ENCODE peak calls at places on chromosomes 3 and 15, in seven cellular contexts. One of them, this sample, is unnamed.

GRCh38 chr3:102174312-102174712 is 260.5 kb upstream of the ZPLD1 start:
- DNase-seq in activated gamma-delta T cell treated with Interleukin-2 at 50 U/mL for 16 hours: no peak
- DNase-seq in sigmoid colon: no peak
- DNase-seq in GM03348: no peak
- DNase-seq in A172: no peak
- DNase-seq in stimulated activated CD4-positive, alpha-beta T cell treated with anti-CD3 and anti-CD28 coated beads, TNF-alpha, amount 100 ng/mL, for 1 hour: no peak
- DNase-seq in mesothelial cell of epicardium: no peak
- DNase-seq in this sample: no peak

GRCh38 chr3:155102329-155102728 is 22.2 kb downstream of the MME start:
- DNase-seq in activated gamma-delta T cell treated with Interleukin-2 at 50 U/mL for 16 hours: no peak
- DNase-seq in sigmoid colon: no peak
- DNase-seq in GM03348: peak
- DNase-seq in A172: peak
- DNase-seq in stimulated activated CD4-positive, alpha-beta T cell treated with anti-CD3 and anti-CD28 coated beads, TNF-alpha, amount 100 ng/mL, for 1 hour: no peak
- DNase-seq in mesothelial cell of epicardium: no peak
- DNase-seq in this sample: no peak

GRCh38 chr3:113194747-113195400 is 16.5 kb upstream of the BOC start:
- DNase-seq in activated gamma-delta T cell treated with Interleukin-2 at 50 U/mL for 16 hours: no peak
- DNase-seq in sigmoid colon: no peak
- DNase-seq in GM03348: no peak
- DNase-seq in A172: no peak
- DNase-seq in stimulated activated CD4-positive, alpha-beta T cell treated with anti-CD3 and anti-CD28 coated beads, TNF-alpha, amount 100 ng/mL, for 1 hour: no peak
- DNase-seq in mesothelial cell of epicardium: no peak
- DNase-seq in this sample: no peak

GRCh38 chr3:25768851-25769250 is 14.4 kb downstream of the NGLY1 start:
- DNase-seq in activated gamma-delta T cell treated with Interleukin-2 at 50 U/mL for 16 hours: no peak
- DNase-seq in sigmoid colon: no peak
- DNase-seq in GM03348: no peak
- DNase-seq in A172: no peak
- DNase-seq in stimulated activated CD4-positive, alpha-beta T cell treated with anti-CD3 and anti-CD28 coated beads, TNF-alpha, amount 100 ng/mL, for 1 hour: no peak
- DNase-seq in mesothelial cell of epicardium: no peak
- DNase-seq in this sample: no peak

GRCh38 chr3:184639351-184639750 is 72.5 kb downstream of the MAGEF1 start:
- DNase-seq in activated gamma-delta T cell treated with Interleukin-2 at 50 U/mL for 16 hours: no peak
- DNase-seq in sigmoid colon: no peak
- DNase-seq in GM03348: no peak
- DNase-seq in A172: no peak
- DNase-seq in stimulated activated CD4-positive, alpha-beta T cell treated with anti-CD3 and anti-CD28 coated beads, TNF-alpha, amount 100 ng/mL, for 1 hour: no peak
- DNase-seq in mesothelial cell of epicardium: no peak
- DNase-seq in this sample: no peak

GRCh38 chr3:2770451-2770850 is 339.7 kb downstream of the IL5RA start:
- DNase-seq in activated gamma-delta T cell treated with Interleukin-2 at 50 U/mL for 16 hours: no peak
- DNase-seq in sigmoid colon: no peak
- DNase-seq in GM03348: no peak
- DNase-seq in A172: no peak
- DNase-seq in stimulated activated CD4-positive, alpha-beta T cell treated with anti-CD3 and anti-CD28 coated beads, TNF-alpha, amount 100 ng/mL, for 1 hour: no peak
- DNase-seq in mesothelial cell of epicardium: no peak
- DNase-seq in this sample: no peak

GRCh38 chr3:49533786-49534519 is 20.3 kb upstream of the BSN start:
- DNase-seq in activated gamma-delta T cell treated with Interleukin-2 at 50 U/mL for 16 hours: no peak
- DNase-seq in sigmoid colon: peak
- DNase-seq in GM03348: no peak
- DNase-seq in A172: no peak
- DNase-seq in stimulated activated CD4-positive, alpha-beta T cell treated with anti-CD3 and anti-CD28 coated beads, TNF-alpha, amount 100 ng/mL, for 1 hour: no peak
- DNase-seq in mesothelial cell of epicardium: no peak
- DNase-seq in this sample: no peak

GRCh38 chr15:78004919-78005634 is 72.4 kb downstream of the TBC1D2B start:
- DNase-seq in activated gamma-delta T cell treated with Interleukin-2 at 50 U/mL for 16 hours: no peak
- DNase-seq in sigmoid colon: peak
- DNase-seq in GM03348: peak
- DNase-seq in A172: peak
- DNase-seq in stimulated activated CD4-positive, alpha-beta T cell treated with anti-CD3 and anti-CD28 coated beads, TNF-alpha, amount 100 ng/mL, for 1 hour: no peak
- DNase-seq in mesothelial cell of epicardium: no peak
- DNase-seq in this sample: no peak

GRCh38 chr3:197504239-197505191 is 51.3 kb downstream of the BDH1 start:
- DNase-seq in activated gamma-delta T cell treated with Interleukin-2 at 50 U/mL for 16 hours: no peak
- DNase-seq in sigmoid colon: no peak
- DNase-seq in GM03348: no peak
- DNase-seq in A172: no peak
- DNase-seq in stimulated activated CD4-positive, alpha-beta T cell treated with anti-CD3 and anti-CD28 coated beads, TNF-alpha, amount 100 ng/mL, for 1 hour: no peak
- DNase-seq in mesothelial cell of epicardium: no peak
- DNase-seq in this sample: no peak

GRCh38 chr3:18634451-18634850 is 209.3 kb upstream of the SATB1 start:
- DNase-seq in activated gamma-delta T cell treated with Interleukin-2 at 50 U/mL for 16 hours: no peak
- DNase-seq in sigmoid colon: no peak
- DNase-seq in GM03348: no peak
- DNase-seq in A172: no peak
- DNase-seq in stimulated activated CD4-positive, alpha-beta T cell treated with anti-CD3 and anti-CD28 coated beads, TNF-alpha, amount 100 ng/mL, for 1 hour: no peak
- DNase-seq in mesothelial cell of epicardium: no peak
- DNase-seq in this sample: no peak

GRCh38 chr3:71838406-71838805 is 53.5 kb upstream of the PROK2 start:
- DNase-seq in activated gamma-delta T cell treated with Interleukin-2 at 50 U/mL for 16 hours: no peak
- DNase-seq in sigmoid colon: no peak
- DNase-seq in GM03348: no peak
- DNase-seq in A172: no peak
- DNase-seq in stimulated activated CD4-positive, alpha-beta T cell treated with anti-CD3 and anti-CD28 coated beads, TNF-alpha, amount 100 ng/mL, for 1 hour: no peak
- DNase-seq in mesothelial cell of epicardium: no peak
- DNase-seq in this sample: no peak

GRCh38 chr3:152865675-152866074 is 30.7 kb downstream of the P2RY1 start:
- DNase-seq in activated gamma-delta T cell treated with Interleukin-2 at 50 U/mL for 16 hours: no peak
- DNase-seq in sigmoid colon: no peak
- DNase-seq in GM03348: no peak
- DNase-seq in A172: no peak
- DNase-seq in stimulated activated CD4-positive, alpha-beta T cell treated with anti-CD3 and anti-CD28 coated beads, TNF-alpha, amount 100 ng/mL, for 1 hour: no peak
- DNase-seq in mesothelial cell of epicardium: no peak
- DNase-seq in this sample: no peak

GRCh38 chr3:30747771-30748281 is 141.4 kb downstream of the TGFBR2 start:
- DNase-seq in activated gamma-delta T cell treated with Interleukin-2 at 50 U/mL for 16 hours: no peak
- DNase-seq in sigmoid colon: no peak
- DNase-seq in GM03348: peak
- DNase-seq in A172: peak
- DNase-seq in stimulated activated CD4-positive, alpha-beta T cell treated with anti-CD3 and anti-CD28 coated beads, TNF-alpha, amount 100 ng/mL, for 1 hour: no peak
- DNase-seq in mesothelial cell of epicardium: no peak
- DNase-seq in this sample: no peak

GRCh38 chr3:25156526-25157075 is 271.5 kb upstream of the RARB start:
- DNase-seq in activated gamma-delta T cell treated with Interleukin-2 at 50 U/mL for 16 hours: no peak
- DNase-seq in sigmoid colon: no peak
- DNase-seq in GM03348: peak
- DNase-seq in A172: peak
- DNase-seq in stimulated activated CD4-positive, alpha-beta T cell treated with anti-CD3 and anti-CD28 coated beads, TNF-alpha, amount 100 ng/mL, for 1 hour: no peak
- DNase-seq in mesothelial cell of epicardium: no peak
- DNase-seq in this sample: no peak

GRCh38 chr15:48233246-48233645 is 27.1 kb downstream of the SLC12A1 start:
- DNase-seq in activated gamma-delta T cell treated with Interleukin-2 at 50 U/mL for 16 hours: no peak
- DNase-seq in sigmoid colon: no peak
- DNase-seq in GM03348: no peak
- DNase-seq in A172: no peak
- DNase-seq in stimulated activated CD4-positive, alpha-beta T cell treated with anti-CD3 and anti-CD28 coated beads, TNF-alpha, amount 100 ng/mL, for 1 hour: no peak
- DNase-seq in mesothelial cell of epicardium: no peak
- DNase-seq in this sample: no peak

GRCh38 chr15:35399901-35400300 is 146.1 kb downstream of the DPH6 start:
- DNase-seq in activated gamma-delta T cell treated with Interleukin-2 at 50 U/mL for 16 hours: no peak
- DNase-seq in sigmoid colon: no peak
- DNase-seq in GM03348: peak
- DNase-seq in A172: no peak
- DNase-seq in stimulated activated CD4-positive, alpha-beta T cell treated with anti-CD3 and anti-CD28 coated beads, TNF-alpha, amount 100 ng/mL, for 1 hour: no peak
- DNase-seq in mesothelial cell of epicardium: no peak
- DNase-seq in this sample: no peak

GRCh38 chr3:127652246-127652995 is 20.3 kb upstream of the ABTB1 start:
- DNase-seq in activated gamma-delta T cell treated with Interleukin-2 at 50 U/mL for 16 hours: no peak
- DNase-seq in sigmoid colon: peak
- DNase-seq in GM03348: peak
- DNase-seq in A172: peak
- DNase-seq in stimulated activated CD4-positive, alpha-beta T cell treated with anti-CD3 and anti-CD28 coated beads, TNF-alpha, amount 100 ng/mL, for 1 hour: no peak
- DNase-seq in mesothelial cell of epicardium: peak
- DNase-seq in this sample: no peak

GRCh38 chr3:31777092-31777491 is 204.0 kb downstream of the OSBPL10 start:
- DNase-seq in activated gamma-delta T cell treated with Interleukin-2 at 50 U/mL for 16 hours: no peak
- DNase-seq in sigmoid colon: no peak
- DNase-seq in GM03348: no peak
- DNase-seq in A172: peak
- DNase-seq in stimulated activated CD4-positive, alpha-beta T cell treated with anti-CD3 and anti-CD28 coated beads, TNF-alpha, amount 100 ng/mL, for 1 hour: no peak
- DNase-seq in mesothelial cell of epicardium: no peak
- DNase-seq in this sample: no peak

GRCh38 chr3:150252462-150252861 is 155.6 kb upstream of the TSC22D2 start:
- DNase-seq in activated gamma-delta T cell treated with Interleukin-2 at 50 U/mL for 16 hours: no peak
- DNase-seq in sigmoid colon: no peak
- DNase-seq in GM03348: no peak
- DNase-seq in A172: no peak
- DNase-seq in stimulated activated CD4-positive, alpha-beta T cell treated with anti-CD3 and anti-CD28 coated beads, TNF-alpha, amount 100 ng/mL, for 1 hour: no peak
- DNase-seq in mesothelial cell of epicardium: no peak
- DNase-seq in this sample: no peak

GRCh38 chr15:61243984-61244593 is 15.0 kb upstream of the RORA start:
- DNase-seq in activated gamma-delta T cell treated with Interleukin-2 at 50 U/mL for 16 hours: no peak
- DNase-seq in sigmoid colon: no peak
- DNase-seq in GM03348: no peak
- DNase-seq in A172: no peak
- DNase-seq in stimulated activated CD4-positive, alpha-beta T cell treated with anti-CD3 and anti-CD28 coated beads, TNF-alpha, amount 100 ng/mL, for 1 hour: no peak
- DNase-seq in mesothelial cell of epicardium: no peak
- DNase-seq in this sample: no peak

GRCh38 chr3:143831208-143831607 is 17.1 kb downstream of the SLC9A9 start:
- DNase-seq in activated gamma-delta T cell treated with Interleukin-2 at 50 U/mL for 16 hours: no peak
- DNase-seq in sigmoid colon: no peak
- DNase-seq in GM03348: peak
- DNase-seq in A172: peak
- DNase-seq in stimulated activated CD4-positive, alpha-beta T cell treated with anti-CD3 and anti-CD28 coated beads, TNF-alpha, amount 100 ng/mL, for 1 hour: no peak
- DNase-seq in mesothelial cell of epicardium: no peak
- DNase-seq in this sample: no peak

GRCh38 chr15:35168464-35168863 is 83.4 kb upstream of the NANOGP8 start:
- DNase-seq in activated gamma-delta T cell treated with Interleukin-2 at 50 U/mL for 16 hours: no peak
- DNase-seq in sigmoid colon: no peak
- DNase-seq in GM03348: peak
- DNase-seq in A172: peak
- DNase-seq in stimulated activated CD4-positive, alpha-beta T cell treated with anti-CD3 and anti-CD28 coated beads, TNF-alpha, amount 100 ng/mL, for 1 hour: no peak
- DNase-seq in mesothelial cell of epicardium: no peak
- DNase-seq in this sample: no peak

This sample was measured in activated T-helper 1 cell treated with anti-CD3 and anti-CD28 coated beads, Interleukin-2, amount 50 U/mL, for 16 hours.